ENCODE peak calls at places on chromosomes 12 and 14, in four cellular contexts. S is transverse colon, R is K562, D is spleen. B is an unnamed sample.

GRCh38 chr14:101709962-101710891 is 51.3 kb upstream of the PPP2R5C start:
- DNase-seq in S (peak), R (peak), D (no peak), B (no peak)

GRCh38 chr14:58755026-58755929 is 117.5 kb downstream of the DACT1 start:
- DNase-seq in S (no peak), R (no peak), D (no peak), B (no peak)

GRCh38 chr12:113049976-113050742 is 6.4 kb upstream of the DTX1 start:
- DNase-seq in S (peak), R (no peak), D (no peak), B (no peak)

GRCh38 chr12:114812858-114813761 is 129.1 kb upstream of the TBX3 start:
- DNase-seq in S (no peak), R (no peak), D (no peak), B (no peak)

GRCh38 chr14:101039755-101040138 is 136.2 kb upstream of the RTL1 start:
- DNase-seq in S (no peak), R (no peak), D (peak), B (no peak)

GRCh38 chr14:104593241-104593701 is 11.3 kb downstream of the TMEM179 start:
- DNase-seq in S (no peak), R (no peak), D (no peak), B (no peak)

GRCh38 chr12:16526693-16527092 is 79.3 kb downstream of the LMO3 start:
- DNase-seq in S (no peak), R (no peak), D (no peak), B (no peak)

GRCh38 chr14:96576937-96577336 is 74.8 kb downstream of the PAPOLA start:
- DNase-seq in S (no peak), R (no peak), D (no peak), B (no peak)

GRCh38 chr14:91924871-91925726 is 22.4 kb downstream of the FBLN5 start:
- DNase-seq in S (no peak), R (no peak), D (no peak), B (no peak)

GRCh38 chr12:64675795-64676194 is 65.5 kb downstream of the RASSF3 start:
- DNase-seq in S (peak), R (no peak), D (no peak), B (no peak)

GRCh38 chr14:53879747-53880146 is 76.9 kb downstream of the BMP4 start:
- DNase-seq in S (no peak), R (no peak), D (no peak), B (no peak)

GRCh38 chr12:132955094-132955932 is 793 bp downstream of the ZNF605 start:
- DNase-seq in S (peak), R (no peak), D (peak), B (no peak)

GRCh38 chr12:29317556-29318363 is 63.2 kb downstream of the ERGIC2 start:
- DNase-seq in S (peak), R (peak), D (no peak), B (no peak)

GRCh38 chr14:81332725-81333124 is 67.4 kb downstream of the STON2 start:
- DNase-seq in S (no peak), R (no peak), D (no peak), B (no peak)

GRCh38 chr14:78673845-78674244 is 503.7 kb downstream of the NRXN3 start:
- DNase-seq in S (no peak), R (no peak), D (no peak), B (no peak)
- TF ChIP-seq CTCF in S (no peak), R (no peak), D (no peak), B (no peak)

GRCh38 chr12:54217309-54217661 is 28.5 kb upstream of the SMUG1 start:
- DNase-seq in S (no peak), R (no peak), D (no peak), B (no peak)

GRCh38 chr12:54216580-54217308 is 28.0 kb upstream of the SMUG1 start:
- DNase-seq in S (peak), R (peak), D (peak), B (peak)

GRCh38 chr12:54215990-54216579 is 27.3 kb upstream of the SMUG1 start:
- DNase-seq in S (peak), R (peak), D (peak), B (no peak)

GRCh38 chr12:54213084-54213483 is 24.3 kb upstream of the SMUG1 start:
- DNase-seq in S (no peak), R (no peak), D (no peak), B (no peak)

GRCh38 chr12:54214553-54215374 is 26.0 kb upstream of the SMUG1 start:
- DNase-seq in S (peak), R (peak), D (peak), B (peak)
- TF ChIP-seq POLR2AphosphoS5 in S (no peak), R (peak), D (peak), B (no peak)

DNA sequence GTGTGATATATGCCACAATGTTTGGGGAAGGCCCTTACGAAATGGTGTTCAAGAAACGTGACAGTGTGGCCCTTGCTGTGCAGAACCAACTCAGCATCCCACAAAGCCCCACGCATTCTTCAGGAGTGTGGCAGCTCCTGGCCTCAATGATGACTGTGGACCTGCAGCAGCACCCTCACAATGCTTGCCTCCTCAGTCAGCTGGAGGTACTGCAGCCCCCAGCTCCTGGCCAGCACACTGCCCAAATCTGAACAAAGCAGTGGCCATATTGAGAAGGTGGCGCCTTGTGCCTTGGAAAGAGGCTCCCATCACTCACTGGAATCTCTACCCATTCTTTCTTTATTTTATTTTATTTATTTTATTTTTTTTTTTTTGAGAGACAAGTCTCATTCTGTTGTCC is 10.4 kb downstream of the POLE2 start:
- DNase-seq in S (no peak), R (no peak), D (no peak), B (no peak)
- TF ChIP-seq CTCF in S (no peak), R (no peak), D (no peak), B (no peak)

DNA sequence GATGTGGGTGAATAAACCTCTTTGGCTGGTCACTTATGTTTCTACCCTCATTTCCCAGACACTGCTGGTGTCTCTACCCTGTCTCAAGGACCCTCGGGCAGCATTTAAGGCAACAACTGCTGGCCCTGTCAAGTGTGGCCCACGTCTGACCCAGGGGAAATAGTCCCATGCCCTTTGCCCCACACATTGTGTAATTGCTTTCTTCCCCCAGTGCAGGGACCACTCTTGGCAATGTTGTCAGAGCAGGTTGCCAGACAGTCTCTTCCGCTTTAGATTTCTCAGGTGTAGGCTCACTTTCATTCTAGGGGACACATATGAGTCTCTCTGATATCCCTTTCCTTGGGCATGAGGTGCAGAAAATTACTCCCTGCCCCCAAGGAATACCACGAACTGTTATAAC is 216.7 kb downstream of the TMEM117 start:
- DNase-seq in S (no peak), R (no peak), D (no peak), B (no peak)
- TF ChIP-seq POLR2AphosphoS5 in S (no peak), R (no peak), D (no peak), B (no peak)

GRCh38 chr12:131327521-131328488 is 374.1 kb downstream of the ADGRD1 start:
- DNase-seq in S (no peak), R (no peak), D (no peak), B (no peak)
- TF ChIP-seq CTCF in S (no peak), R (peak), D (no peak), B (no peak)

DNA sequence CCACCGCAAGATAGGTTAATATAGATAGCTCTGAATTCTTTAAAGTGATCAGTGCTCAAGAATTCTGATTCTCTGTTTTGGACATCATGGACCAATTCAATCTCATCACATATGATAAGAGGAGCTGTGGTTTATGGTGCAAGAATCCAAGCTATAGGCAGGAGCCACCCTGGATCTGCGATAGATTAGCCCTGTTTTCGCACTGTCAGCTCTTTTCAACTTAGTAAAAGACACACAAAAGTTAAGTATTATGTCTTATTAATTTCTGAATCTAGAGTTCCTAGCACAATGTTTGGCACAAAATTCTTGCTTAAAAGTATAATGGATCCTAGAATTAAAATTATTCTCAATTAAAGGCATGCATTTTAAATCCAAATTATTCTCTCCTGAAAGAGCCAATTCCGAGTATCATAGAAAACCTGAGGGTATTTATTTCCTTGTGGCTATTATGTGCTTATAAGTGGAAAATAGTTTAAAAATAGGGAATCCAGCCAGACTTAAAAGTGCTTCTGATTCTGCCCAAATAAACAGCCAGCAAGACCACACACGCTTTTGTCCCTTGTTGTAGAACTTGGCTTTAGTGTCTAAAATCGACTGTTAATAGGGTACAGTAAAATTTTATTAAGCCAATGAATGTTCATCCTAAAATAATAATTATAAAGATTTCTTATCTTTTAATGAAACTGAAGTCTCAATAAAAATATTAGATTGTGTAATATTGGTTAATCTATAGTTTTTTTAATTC is 184.9 kb upstream of the FLRT2 start:
- DNase-seq in S (no peak), R (no peak), D (no peak), B (no peak)
- TF ChIP-seq POLR2AphosphoS5 in S (no peak), R (no peak), D (no peak), B (no peak)

GRCh38 chr12:74408601-74409166 is 129.0 kb upstream of the ATXN7L3B start:
- DNase-seq in S (no peak), R (no peak), D (no peak), B (no peak)

GRCh38 chr12:74415633-74416032 is 122.0 kb upstream of the ATXN7L3B start:
- DNase-seq in S (no peak), R (peak), D (no peak), B (no peak)

GRCh38 chr12:74418573-74418972 is 119.1 kb upstream of the ATXN7L3B start:
- DNase-seq in S (no peak), R (no peak), D (no peak), B (no peak)

DNA sequence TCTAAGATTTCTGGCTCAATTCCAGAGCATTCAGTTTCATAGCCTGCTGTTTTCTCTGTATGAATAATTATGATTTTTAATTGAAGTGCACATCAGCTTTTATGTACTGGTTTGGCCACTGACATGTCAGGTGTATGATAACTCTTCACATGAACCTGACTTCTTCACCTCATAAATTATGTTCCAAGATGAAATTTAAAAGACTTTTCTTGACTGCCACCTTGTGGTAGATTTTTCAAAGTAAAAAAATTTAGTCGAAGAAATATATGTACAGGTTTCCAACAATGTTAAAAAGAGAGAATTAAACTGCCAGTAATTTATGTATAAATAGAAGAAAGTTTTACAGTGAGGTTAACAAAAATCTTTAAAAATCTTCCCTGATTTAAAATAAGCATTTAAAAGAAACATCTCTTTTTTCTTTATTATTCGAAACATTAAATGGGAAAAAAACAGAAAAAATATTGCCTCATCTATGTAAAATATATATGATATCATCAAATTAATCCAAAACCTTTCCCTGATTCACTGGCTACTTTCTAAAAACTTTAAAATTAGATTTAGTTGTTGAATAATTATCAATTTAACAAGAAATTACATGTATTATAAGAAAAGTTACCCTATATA is 124.9 kb upstream of the ATXN7L3B start:
- DNase-seq in S (no peak), R (peak), D (no peak), B (no peak)
- TF ChIP-seq CTCF in S (peak), R (peak), D (no peak), B (no peak)

B was measured in breast epithelium.